ENCODE peak calls at places on chromosomes 5 and 9, in six cellular contexts. Z is sigmoid colon, G is stomach, Y is ovary, B is A549, T is K562. R is an unnamed sample.

GRCh38 chr9:35495984-35496383 is 6.1 kb downstream of the RUSC2 start:
- DNase-seq in Z (no peak), G (no peak), Y (no peak), B (no peak), T (no peak), R (no peak)

GRCh38 chr5:160175438-160176218 is 53.7 kb upstream of the FABP6 start:
- DNase-seq in Z (peak; percentile 68), G (no peak), Y (peak; percentile 80), B (no peak), T (no peak), R (peak; percentile 53)

GRCh38 chr5:102895223-102895622 is 140.1 kb downstream of the PAM start:
- DNase-seq in Z (no peak), G (no peak), Y (no peak), B (no peak), T (no peak), R (no peak)

GRCh38 chr5:158832096-158832495 is 267.6 kb downstream of the EBF1 start:
- DNase-seq in Z (no peak), G (no peak), Y (no peak), B (peak; percentile 12), T (no peak), R (no peak)

GRCh38 chr9:78386746-78387145 is 89.8 kb downstream of the PSAT1 start:
- DNase-seq in Z (no peak), G (no peak), Y (no peak), B (no peak), T (no peak), R (no peak)

GRCh38 chr9:128917151-128917849 is 3.5 kb upstream of the PHYHD1 start:
- DNase-seq in Z (peak; percentile 93), G (peak; percentile 88), Y (peak; percentile 96), B (peak; percentile 68), T (no peak), R (peak; percentile 89)

GRCh38 chr5:133222979-133223378 is 171.2 kb downstream of the HSPA4 start:
- DNase-seq in Z (peak; percentile 17), G (no peak), Y (no peak), B (no peak), T (no peak), R (no peak)

GRCh38 chr9:127205952-127206351 is 58.6 kb upstream of the GARNL3 start:
- DNase-seq in Z (peak; percentile 47), G (no peak), Y (peak; percentile 21), B (no peak), T (no peak), R (no peak)

GRCh38 chr9:21695874-21696341 is 106.5 kb upstream of the MTAP start:
- DNase-seq in Z (no peak), G (no peak), Y (no peak), B (no peak), T (no peak), R (peak; percentile 71)

GRCh38 chr9:99197124-99197630 is 24.6 kb downstream of the ALG2 start:
- DNase-seq in Z (no peak), G (no peak), Y (no peak), B (no peak), T (no peak), R (no peak)

GRCh38 chr5:57784106-57784505 is 301.5 kb upstream of the ACTBL2 start:
- DNase-seq in Z (no peak), G (no peak), Y (no peak), B (no peak), T (no peak), R (no peak)

GRCh38 chr5:4909086-4909485 is 231.0 kb upstream of the ADAMTS16 start:
- DNase-seq in Z (no peak), G (no peak), Y (no peak), B (no peak), T (no peak), R (no peak)

GRCh38 chr5:4901890-4902289 is 238.2 kb upstream of the ADAMTS16 start:
- DNase-seq in Z (no peak), G (no peak), Y (no peak), B (no peak), T (no peak), R (no peak)

GRCh38 chr5:4906821-4907220 is 233.3 kb upstream of the ADAMTS16 start:
- DNase-seq in Z (peak; percentile 75), G (no peak), Y (no peak), B (no peak), T (no peak), R (no peak)

GRCh38 chr5:4907636-4908035 is 232.5 kb upstream of the ADAMTS16 start:
- DNase-seq in Z (no peak), G (no peak), Y (no peak), B (no peak), T (no peak), R (no peak)

DNA sequence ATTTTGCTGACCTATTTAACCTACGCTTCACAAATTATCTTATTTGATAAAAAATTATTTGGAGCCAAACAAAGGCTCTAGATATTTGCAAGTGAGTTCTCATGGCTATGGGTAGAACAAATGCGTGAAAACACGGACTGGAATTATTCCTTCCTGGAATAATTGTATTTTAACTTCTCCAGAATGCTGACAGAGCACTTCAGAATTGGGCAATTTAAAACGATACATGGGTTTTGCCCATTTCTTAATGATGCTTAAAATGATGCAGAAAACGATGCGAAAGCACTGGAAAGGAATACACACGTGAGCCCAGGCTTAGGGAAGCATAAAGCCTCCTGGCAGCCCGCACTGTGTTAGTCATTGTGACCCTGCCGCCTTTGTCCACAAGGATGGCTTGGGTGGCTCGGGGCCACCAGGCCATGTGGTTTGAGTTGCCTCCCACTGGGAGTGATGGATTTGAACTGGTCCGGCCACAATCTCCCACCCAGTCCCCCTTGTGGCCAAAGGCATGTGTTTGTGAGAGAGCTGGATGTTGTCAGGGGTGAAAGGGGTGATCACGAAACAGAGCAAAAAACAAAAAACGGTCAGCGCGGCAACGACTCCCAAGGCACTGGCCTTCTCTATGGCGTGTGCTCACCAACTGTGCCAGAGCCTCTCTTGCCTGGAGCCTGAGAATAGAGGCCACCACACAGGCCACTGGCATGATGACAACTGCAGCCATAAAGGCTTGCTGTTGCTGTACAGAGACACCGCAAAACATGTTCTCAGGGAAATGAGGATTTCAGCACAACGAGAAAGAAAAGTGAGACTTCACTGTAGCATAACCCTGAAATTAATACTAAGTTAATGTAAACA is 234.2 kb upstream of the ADAMTS16 start:
- DNase-seq in Z (peak; percentile 89), G (no peak), Y (peak; percentile 88), B (no peak), T (peak; percentile 21), R (no peak)
- TF ChIP-seq CTCF in Z (no peak), G (no peak), Y (peak; percentile 59), B (no peak), T (peak; percentile 21), R (no peak)

DNA sequence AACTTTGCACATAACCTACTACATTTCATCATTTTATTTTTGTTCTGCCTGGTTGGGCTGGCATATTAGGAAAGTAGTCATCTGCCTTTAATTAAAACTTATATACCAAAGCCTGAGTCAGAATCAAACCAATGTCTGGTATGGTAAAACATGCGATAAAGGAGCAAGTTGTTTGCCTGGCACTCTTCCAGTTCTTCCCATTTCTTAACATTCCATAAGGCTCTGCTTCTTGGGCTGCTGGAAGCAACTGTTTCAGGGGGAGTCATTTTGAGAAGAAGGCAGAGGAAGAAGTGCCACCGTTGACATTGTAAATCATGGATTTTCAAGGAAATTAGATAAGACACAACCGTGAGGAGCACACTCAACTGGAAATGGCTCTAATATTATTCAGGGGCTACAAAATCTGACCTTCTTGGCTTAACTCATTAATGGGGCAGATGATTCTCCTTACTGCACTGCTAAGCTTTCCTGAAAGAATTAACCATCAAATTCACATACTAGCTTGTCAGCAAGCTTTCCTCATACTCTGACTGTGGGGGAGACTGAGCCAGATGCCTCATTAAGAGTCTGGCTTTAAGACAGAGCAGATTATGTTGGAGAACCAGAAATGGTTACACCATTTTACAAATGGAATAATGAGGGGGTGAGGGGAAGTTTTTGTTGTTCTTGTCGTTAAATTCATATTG is 391.0 kb downstream of the TMEM232 start:
- DNase-seq in Z (no peak), G (no peak), Y (no peak), B (no peak), T (no peak), R (no peak)
- TF ChIP-seq EP300 in Z (no peak), G (no peak), Y (no peak), B (no peak), T (no peak), R (no peak)

DNA sequence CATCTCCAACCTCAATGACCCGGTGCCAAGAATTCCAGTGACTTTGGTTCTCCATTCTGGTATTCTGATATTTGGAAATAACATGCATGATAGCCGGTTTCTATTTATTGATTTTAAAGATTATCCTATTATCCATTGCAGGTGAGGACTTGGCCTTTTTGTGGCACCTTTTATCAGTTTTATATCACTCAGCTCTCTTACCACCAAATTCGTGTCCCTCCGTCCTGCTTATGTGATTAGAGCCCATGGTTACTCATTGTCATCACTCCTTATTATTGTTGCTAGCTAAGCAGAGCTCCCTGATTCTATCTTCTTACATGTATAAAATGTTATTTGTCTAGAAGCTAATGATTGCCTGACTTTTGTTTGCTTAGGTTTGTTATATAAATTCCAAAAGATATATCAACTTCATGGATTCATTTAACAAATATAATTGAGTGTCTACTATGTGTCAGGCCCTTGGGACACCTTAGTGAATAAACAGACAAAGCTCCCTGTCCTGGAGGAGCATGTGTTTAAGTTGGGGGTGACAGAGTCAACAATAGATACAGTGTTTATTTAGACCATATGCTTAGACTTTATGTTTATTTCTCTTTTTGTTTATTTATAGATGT is 138.2 kb downstream of the ADAMTS16 start:
- DNase-seq in Z (no peak), G (no peak), Y (no peak), B (peak; percentile 46), T (no peak), R (no peak)
- TF ChIP-seq CTCF in Z (no peak), G (no peak), Y (no peak), B (no peak), T (no peak), R (no peak)

GRCh38 chr5:111232311-111233049 is 8.3 kb downstream of the CAMK4 start:
- DNase-seq in Z (no peak), G (no peak), Y (no peak), B (no peak), T (no peak), R (no peak)

GRCh38 chr5:111231053-111231586 is 6.9 kb downstream of the CAMK4 start:
- DNase-seq in Z (no peak), G (no peak), Y (no peak), B (no peak), T (no peak), R (no peak)

GRCh38 chr5:111229126-111229525 is 4.9 kb downstream of the CAMK4 start:
- DNase-seq in Z (no peak), G (no peak), Y (no peak), B (no peak), T (no peak), R (no peak)

GRCh38 chr5:111227805-111228204 is 3.6 kb downstream of the CAMK4 start:
- DNase-seq in Z (no peak), G (no peak), Y (no peak), B (no peak), T (no peak), R (no peak)

GRCh38 chr5:111229871-111230812 is 6.0 kb downstream of the CAMK4 start:
- DNase-seq in Z (no peak), G (no peak), Y (no peak), B (no peak), T (no peak), R (no peak)
- TF ChIP-seq EP300 in Z (no peak), G (no peak), Y (no peak), B (no peak), T (no peak), R (no peak)

GRCh38 chr9:100784755-100785154 is 206.9 kb downstream of the CAVIN4 start:
- DNase-seq in Z (no peak), G (no peak), Y (no peak), B (no peak), T (no peak), R (no peak)
- TF ChIP-seq CTCF in Z (no peak), G (no peak), Y (no peak), B (no peak), T (no peak), R (no peak)

GRCh38 chr5:76678056-76678455 is 37.9 kb upstream of the F2R start:
- DNase-seq in Z (no peak), G (no peak), Y (no peak), B (no peak), T (no peak), R (no peak)
- TF ChIP-seq EP300 in Z (no peak), G (no peak), Y (no peak), B (no peak), T (no peak), R (no peak)